ENCODE peak calls at places on chromosomes 2 and 18, in six cellular contexts. K, V, O, C, X and T are unnamed samples.

GRCh38 chr18:32420084-32420483 is 50.6 kb downstream of the GAREM1 start:
- DNase-seq in K (no peak), V (no peak), O (no peak), C (no peak), X (peak; percentile 25), T (no peak)

GRCh38 chr18:31376477-31376876 is at the start of gene DSG4:
- DNase-seq in K (no peak), V (no peak), O (no peak), C (no peak), X (no peak), T (no peak)

GRCh38 chr2:165601866-165602636 is 132.6 kb downstream of the CSRNP3 start:
- DNase-seq in K (no peak), V (peak; percentile 5), O (no peak), C (no peak), X (no peak), T (peak; percentile 58)

GRCh38 chr2:28630341-28630740 is 121.3 kb upstream of the PPP1CB start:
- DNase-seq in K (no peak), V (no peak), O (no peak), C (no peak), X (no peak), T (no peak)

GRCh38 chr2:237306787-237307170 is 107.2 kb downstream of the COL6A3 start:
- DNase-seq in K (no peak), V (no peak), O (no peak), C (no peak), X (no peak), T (peak; percentile 71)

GRCh38 chr2:160489096-160489495 is 4.5 kb downstream of the RBMS1 start:
- DNase-seq in K (no peak), V (no peak), O (no peak), C (no peak), X (no peak), T (peak; percentile 47)

GRCh38 chr18:74899554-74899953 is 301.9 kb downstream of the ZNF407 start:
- DNase-seq in K (no peak), V (no peak), O (no peak), C (no peak), X (no peak), T (no peak)

GRCh38 chr2:195307751-195308150 is 349.3 kb upstream of the SLC39A10 start:
- DNase-seq in K (no peak), V (no peak), O (no peak), C (no peak), X (no peak), T (no peak)

GRCh38 chr2:117057021-117057420 is 757.5 kb upstream of the DDX18 start:
- DNase-seq in K (no peak), V (no peak), O (no peak), C (no peak), X (no peak), T (no peak)

GRCh38 chr18:37429768-37430167 is 135.8 kb downstream of the CELF4 start:
- DNase-seq in K (no peak), V (no peak), O (no peak), C (no peak), X (no peak), T (no peak)

GRCh38 chr18:21479721-21480120 is 120.8 kb downstream of the ESCO1 start:
- DNase-seq in K (no peak), V (no peak), O (no peak), C (no peak), X (no peak), T (no peak)

GRCh38 chr2:192978317-192978874 is 783.7 kb upstream of the TMEFF2 start:
- DNase-seq in K (no peak), V (no peak), O (no peak), C (no peak), X (no peak), T (no peak)

GRCh38 chr2:85649201-85650190 is 18.5 kb downstream of the SFTPB start:
- DNase-seq in K (no peak), V (peak; percentile 57), O (no peak), C (no peak), X (no peak), T (peak; percentile 79)

GRCh38 chr2:36706021-36706328 is 9.5 kb downstream of the VIT start:
- DNase-seq in K (no peak), V (no peak), O (no peak), C (no peak), X (no peak), T (no peak)